ENCODE peak calls at places on chromosomes 13 and 19, in five cellular contexts. One of them, this sample, is unnamed.

GRCh38 chr13:109857803-109858202 is 71.4 kb upstream of the IRS2 start:
- DNase-seq in HCT116: no peak
- DNase-seq in endothelial cell of umbilical vein: no peak
- DNase-seq in sigmoid colon: no peak
- DNase-seq in H1: no peak
- DNase-seq in this sample: no peak

GRCh38 chr13:42762917-42763316 is 18.5 kb upstream of the FAM216B start:
- DNase-seq in HCT116: no peak
- DNase-seq in H1: no peak
- DNase-seq in sigmoid colon: no peak
- DNase-seq in endothelial cell of umbilical vein: peak; percentile 55
- DNase-seq in this sample: no peak

GRCh38 chr19:45884682-45885555 is 1.0 kb downstream of the IRF2BP1 start:
- DNase-seq in HCT116: no peak
- DNase-seq in endothelial cell of umbilical vein: no peak
- DNase-seq in H1: no peak
- DNase-seq in sigmoid colon: no peak
- DNase-seq in this sample: peak; percentile 46

GRCh38 chr13:57878291-57878690 is 246.7 kb downstream of the PCDH17 start:
- DNase-seq in sigmoid colon: no peak
- DNase-seq in HCT116: no peak
- DNase-seq in H1: no peak
- DNase-seq in endothelial cell of umbilical vein: peak; percentile 6
- DNase-seq in this sample: no peak

GRCh38 chr19:29841209-29841558 is 29.4 kb downstream of the CCNE1 start:
- DNase-seq in sigmoid colon: peak; percentile 48
- DNase-seq in endothelial cell of umbilical vein: no peak
- DNase-seq in H1: no peak
- DNase-seq in HCT116: no peak
- DNase-seq in this sample: no peak

GRCh38 chr13:85985791-85986190 is 186.6 kb upstream of the SLITRK6 start:
- DNase-seq in HCT116: no peak
- DNase-seq in H1: no peak
- DNase-seq in sigmoid colon: no peak
- DNase-seq in endothelial cell of umbilical vein: no peak
- DNase-seq in this sample: no peak

GRCh38 chr13:58429917-58430316 is 798.4 kb downstream of the PCDH17 start:
- DNase-seq in H1: no peak
- DNase-seq in endothelial cell of umbilical vein: no peak
- DNase-seq in HCT116: no peak
- DNase-seq in sigmoid colon: no peak
- DNase-seq in this sample: no peak

GRCh38 chr13:66234159-66234558 is 996.0 kb downstream of the PCDH9 start:
- DNase-seq in HCT116: no peak
- DNase-seq in H1: no peak
- DNase-seq in endothelial cell of umbilical vein: no peak
- DNase-seq in sigmoid colon: no peak
- DNase-seq in this sample: no peak

GRCh38 chr19:33689138-33689746 is 67.5 kb downstream of the CHST8 start:
- DNase-seq in HCT116: no peak
- DNase-seq in sigmoid colon: no peak
- DNase-seq in H1: no peak
- DNase-seq in endothelial cell of umbilical vein: no peak
- DNase-seq in this sample: peak; percentile 49

GRCh38 chr19:42134671-42135070 is 2.4 kb upstream of the POU2F2 start:
- DNase-seq in endothelial cell of umbilical vein: no peak
- DNase-seq in H1: no peak
- DNase-seq in sigmoid colon: no peak
- DNase-seq in HCT116: no peak
- DNase-seq in this sample: no peak
- H3K4me1 ChIP-seq in endothelial cell of umbilical vein: peaks cover 6% of the 10 kb centered on the region
- H3K4me1 ChIP-seq in H1: peaks cover 3% of the 10 kb centered on the region
- H3K4me1 ChIP-seq in sigmoid colon: peaks cover 13% of the 10 kb centered on the region
- H3K4me1 ChIP-seq in HCT116: peaks cover 9% of the 10 kb centered on the region
- H3K4me1 ChIP-seq in this sample: no peaks in the 10 kb centered on the region

GRCh38 chr19:18273566-18274302 is 518 bp downstream of the IQCN start:
- DNase-seq in sigmoid colon: no peak
- DNase-seq in endothelial cell of umbilical vein: no peak
- DNase-seq in H1: no peak
- DNase-seq in HCT116: no peak
- DNase-seq in this sample: no peak

GRCh38 chr19:18278521-18279265 is 2.7 kb downstream of the JUND start:
- DNase-seq in endothelial cell of umbilical vein: peak; percentile 14
- DNase-seq in H1: no peak
- DNase-seq in HCT116: no peak
- DNase-seq in sigmoid colon: no peak
- DNase-seq in this sample: peak; percentile 76

GRCh38 chr19:18274303-18274775 is at the start of gene IQCN:
- DNase-seq in HCT116: no peak
- DNase-seq in endothelial cell of umbilical vein: no peak
- DNase-seq in sigmoid colon: peak; percentile 80
- DNase-seq in H1: no peak
- DNase-seq in this sample: peak; percentile 61

GRCh38 chr19:18271433-18271841 is 2.8 kb downstream of the IQCN start:
- DNase-seq in H1: no peak
- DNase-seq in sigmoid colon: no peak
- DNase-seq in endothelial cell of umbilical vein: no peak
- DNase-seq in HCT116: no peak
- DNase-seq in this sample: no peak

GRCh38 chr19:18274776-18275356 is 614 bp upstream of the IQCN start:
- DNase-seq in H1: no peak
- DNase-seq in endothelial cell of umbilical vein: peak; percentile 81
- DNase-seq in sigmoid colon: peak; percentile 96
- DNase-seq in HCT116: no peak
- DNase-seq in this sample: peak; percentile 84
- TF ChIP-seq POLR2A in H1: peak; percentile 28
- TF ChIP-seq POLR2A in endothelial cell of umbilical vein: peak; percentile 54
- TF ChIP-seq POLR2A in sigmoid colon: no peak
- TF ChIP-seq POLR2A in HCT116: no peak
- TF ChIP-seq POLR2A in this sample: peak; percentile 15

GRCh38 chr19:14371321-14371821 is 9.9 kb upstream of the ADGRE5 start:
- DNase-seq in endothelial cell of umbilical vein: no peak
- DNase-seq in H1: no peak
- DNase-seq in sigmoid colon: no peak
- DNase-seq in HCT116: no peak
- DNase-seq in this sample: no peak
- TF ChIP-seq POLR2AphosphoS5 in endothelial cell of umbilical vein: no peak
- TF ChIP-seq POLR2AphosphoS5 in H1: no peak
- TF ChIP-seq POLR2AphosphoS5 in sigmoid colon: no peak
- TF ChIP-seq POLR2AphosphoS5 in HCT116: no peak
- TF ChIP-seq POLR2AphosphoS5 in this sample: no peak

DNA sequence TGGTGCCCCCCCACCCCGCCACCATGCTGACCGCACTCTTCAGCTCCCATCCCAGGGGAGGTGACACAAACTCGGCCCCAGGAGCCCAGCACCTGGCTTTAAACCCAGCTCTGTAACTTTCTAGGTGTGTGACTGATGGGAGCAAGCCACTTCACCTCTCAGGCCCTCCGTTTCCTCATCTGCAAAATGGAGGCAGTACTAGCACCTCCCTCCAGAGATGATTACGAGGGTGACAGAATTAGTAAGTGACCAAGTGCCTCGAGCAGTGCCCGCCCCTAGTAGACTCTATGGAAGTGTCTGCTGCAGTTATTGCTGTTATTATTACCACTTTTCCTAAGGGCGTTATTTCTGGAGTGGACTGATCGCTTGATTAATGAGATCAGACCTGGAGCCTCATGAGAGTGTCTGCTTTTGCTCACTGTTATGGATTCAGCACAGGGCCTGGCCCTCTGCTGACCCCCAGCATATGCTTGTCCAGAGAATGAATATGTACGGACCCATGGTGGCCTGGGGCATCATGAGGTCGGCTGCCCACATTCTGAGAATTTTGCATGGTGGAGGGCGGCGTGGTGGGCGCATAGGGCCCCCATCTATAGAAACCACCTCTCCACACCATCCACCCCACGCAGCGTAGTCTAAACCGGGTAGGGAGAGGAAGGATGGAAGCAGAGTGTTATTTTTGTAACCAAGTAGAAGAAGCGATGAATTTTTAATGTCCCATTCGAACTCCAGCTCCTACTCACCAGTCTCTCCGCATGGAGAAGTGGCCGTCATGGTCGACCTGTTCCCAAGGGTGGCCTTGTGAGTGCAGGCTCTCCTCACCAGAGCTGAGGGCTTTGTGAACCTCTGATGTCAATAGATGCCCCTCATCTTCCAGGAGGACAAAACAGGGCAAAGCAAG is 48.2 kb downstream of the CAPN12 start:
- DNase-seq in H1: no peak
- DNase-seq in sigmoid colon: no peak
- DNase-seq in endothelial cell of umbilical vein: no peak
- DNase-seq in HCT116: no peak
- DNase-seq in this sample: no peak
- H3K4me1 ChIP-seq in H1: peaks cover 3% of the 10 kb centered on the region
- H3K4me1 ChIP-seq in sigmoid colon: peaks cover 100% of the 10 kb centered on the region
- H3K4me1 ChIP-seq in endothelial cell of umbilical vein: peaks cover 37% of the 10 kb centered on the region
- H3K4me1 ChIP-seq in HCT116: peaks cover 71% of the 10 kb centered on the region
- H3K4me1 ChIP-seq in this sample: peaks cover 20% of the 10 kb centered on the region

GRCh38 chr19:19506592-19506991 is 8.8 kb downstream of the TSSK6 start:
- DNase-seq in H1: no peak
- DNase-seq in endothelial cell of umbilical vein: no peak
- DNase-seq in HCT116: no peak
- DNase-seq in sigmoid colon: no peak
- DNase-seq in this sample: no peak

GRCh38 chr19:19505669-19506326 is 9.6 kb downstream of the TSSK6 start:
- DNase-seq in HCT116: no peak
- DNase-seq in H1: no peak
- DNase-seq in sigmoid colon: no peak
- DNase-seq in endothelial cell of umbilical vein: no peak
- DNase-seq in this sample: no peak

GRCh38 chr19:19510432-19510831 is 4.9 kb downstream of the TSSK6 start:
- DNase-seq in H1: no peak
- DNase-seq in sigmoid colon: no peak
- DNase-seq in HCT116: no peak
- DNase-seq in endothelial cell of umbilical vein: no peak
- DNase-seq in this sample: no peak

GRCh38 chr19:19507354-19507753 is 8.0 kb downstream of the TSSK6 start:
- DNase-seq in sigmoid colon: no peak
- DNase-seq in H1: no peak
- DNase-seq in endothelial cell of umbilical vein: no peak
- DNase-seq in HCT116: no peak
- DNase-seq in this sample: no peak

DNA sequence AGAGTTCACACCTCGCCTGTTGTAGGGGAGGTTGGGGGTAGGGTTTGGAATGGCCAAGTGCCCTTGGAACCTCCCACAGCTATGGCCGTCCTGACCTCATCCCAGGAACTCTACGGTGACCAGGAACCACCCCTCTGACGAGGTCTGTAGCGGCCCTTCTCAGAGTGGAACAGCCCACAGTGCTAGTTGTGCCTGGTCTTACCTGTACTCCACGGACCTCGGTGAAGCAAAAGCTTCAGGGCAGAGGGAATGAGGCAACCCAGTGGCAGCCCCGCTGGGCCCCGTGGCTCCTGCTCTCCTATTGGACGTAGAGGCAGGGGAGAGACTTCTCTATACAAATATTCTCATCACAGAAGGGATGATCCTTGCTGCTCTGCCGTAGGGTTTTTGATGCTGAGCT is 7.1 kb downstream of the TSSK6 start:
- DNase-seq in H1: no peak
- DNase-seq in endothelial cell of umbilical vein: no peak
- DNase-seq in HCT116: no peak
- DNase-seq in sigmoid colon: no peak
- DNase-seq in this sample: no peak
- TF ChIP-seq POLR2A in H1: no peak
- TF ChIP-seq POLR2A in endothelial cell of umbilical vein: no peak
- TF ChIP-seq POLR2A in HCT116: no peak
- TF ChIP-seq POLR2A in sigmoid colon: no peak
- TF ChIP-seq POLR2A in this sample: no peak

DNA sequence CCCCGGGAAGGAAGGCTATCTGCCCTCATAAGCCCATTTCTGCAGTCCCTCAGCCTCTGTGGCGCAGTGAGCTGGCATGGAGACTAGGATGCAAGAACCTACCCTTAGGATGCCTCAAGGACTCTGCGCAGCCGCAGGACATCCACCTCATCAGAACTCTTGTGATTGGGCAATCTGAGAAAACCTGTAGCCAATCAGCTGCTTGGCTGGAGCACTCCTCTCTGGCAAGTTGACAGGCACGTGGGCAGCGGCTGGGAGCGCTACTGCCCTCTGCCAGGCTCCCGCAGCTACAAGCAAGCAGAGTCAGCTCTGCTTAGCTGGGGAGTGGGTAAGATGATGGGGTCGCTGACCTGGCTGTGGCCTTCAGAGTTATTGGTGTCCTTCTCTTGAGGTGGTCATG is 1.5 kb upstream of the ECSIT start:
- DNase-seq in H1: peak; percentile 82
- DNase-seq in sigmoid colon: peak; percentile 91
- DNase-seq in endothelial cell of umbilical vein: peak; percentile 84
- DNase-seq in HCT116: peak; percentile 96
- DNase-seq in this sample: peak; percentile 67
- TF ChIP-seq POLR2AphosphoS5 in H1: no peak
- TF ChIP-seq POLR2AphosphoS5 in sigmoid colon: no peak
- TF ChIP-seq POLR2AphosphoS5 in endothelial cell of umbilical vein: no peak
- TF ChIP-seq POLR2AphosphoS5 in HCT116: no peak
- TF ChIP-seq POLR2AphosphoS5 in this sample: no peak

GRCh38 chr19:44759083-44759804 is 10.7 kb downstream of the BCL3 start:
- DNase-seq in endothelial cell of umbilical vein: no peak
- DNase-seq in HCT116: no peak
- DNase-seq in sigmoid colon: peak; percentile 64
- DNase-seq in H1: no peak
- DNase-seq in this sample: no peak
- H3K4me1 ChIP-seq in endothelial cell of umbilical vein: peaks cover 25% of the 10 kb centered on the region
- H3K4me1 ChIP-seq in HCT116: peaks cover 25% of the 10 kb centered on the region
- H3K4me1 ChIP-seq in sigmoid colon: peaks cover 47% of the 10 kb centered on the region
- H3K4me1 ChIP-seq in H1: peaks cover 10% of the 10 kb centered on the region
- H3K4me1 ChIP-seq in this sample: peaks cover 23% of the 10 kb centered on the region

DNA sequence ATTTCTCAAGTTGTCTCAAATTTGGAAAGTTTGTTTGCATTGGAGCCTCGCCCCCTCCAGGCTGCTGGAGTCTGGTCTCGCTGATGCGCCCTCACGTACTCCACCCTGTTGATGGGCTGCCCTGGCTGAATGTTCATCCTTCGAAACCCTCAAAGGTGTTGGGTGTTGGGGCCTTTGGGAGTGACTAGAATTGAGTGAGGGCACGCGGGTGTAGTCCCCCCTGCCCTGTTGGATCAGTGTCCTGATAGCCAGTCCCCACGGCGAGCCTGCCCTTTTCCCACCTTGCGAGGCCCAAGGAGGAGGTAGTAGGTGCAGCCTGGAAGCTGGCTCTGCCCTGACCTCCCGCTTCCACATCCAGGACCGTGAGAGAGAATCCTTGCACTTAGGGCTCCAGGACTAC is 14.8 kb downstream of the TFDP1 start:
- DNase-seq in H1: no peak
- DNase-seq in sigmoid colon: peak; percentile 52
- DNase-seq in HCT116: no peak
- DNase-seq in endothelial cell of umbilical vein: no peak
- DNase-seq in this sample: no peak
- TF ChIP-seq POLR2A in H1: no peak
- TF ChIP-seq POLR2A in sigmoid colon: no peak
- TF ChIP-seq POLR2A in HCT116: no peak
- TF ChIP-seq POLR2A in endothelial cell of umbilical vein: no peak
- TF ChIP-seq POLR2A in this sample: no peak